ENCODE peak calls at places on chromosome 22, in six cellular contexts. E is OCI-LY7, Q is DND-41, K is H9, H is HepG2, G is MM.1S. B is an unnamed sample.

GRCh38 chr22:45865561-45866397 is 111.2 kb downstream of the WNT7B start:
- DNase-seq in E (no peak), Q (no peak), K (peak; percentile 38), H (no peak), G (no peak), B (no peak)

GRCh38 chr22:23874871-23875270 is 17.2 kb downstream of the SLC2A11 start:
- DNase-seq in E (no peak), Q (no peak), K (no peak), H (no peak), G (no peak), B (no peak)

GRCh38 chr22:31439805-31440204 is 40.4 kb downstream of the DRG1 start:
- DNase-seq in E (no peak), Q (no peak), K (no peak), H (no peak), G (no peak), B (no peak)

GRCh38 chr22:36376265-36376664 is 11.5 kb downstream of the MYH9 start:
- DNase-seq in E (no peak), Q (no peak), K (no peak), H (no peak), G (no peak), B (no peak)

GRCh38 chr22:44289429-44290171 is 23.2 kb downstream of the SHISAL1 start:
- DNase-seq in E (no peak), Q (no peak), K (peak; percentile 89), H (no peak), G (no peak), B (no peak)

GRCh38 chr22:21051836-21052400 is 6.2 kb downstream of the LRRC74B start:
- DNase-seq in E (no peak), Q (no peak), K (no peak), H (no peak), G (no peak), B (no peak)

GRCh38 chr22:46038516-46039430 is 61.8 kb upstream of the WNT7B start:
- DNase-seq in E (no peak), Q (no peak), K (no peak), H (no peak), G (no peak), B (no peak)

GRCh38 chr22:33851240-33851639 is 69.0 kb downstream of the LARGE1 start:
- DNase-seq in E (peak; percentile 43), Q (no peak), K (no peak), H (no peak), G (no peak), B (no peak)

GRCh38 chr22:31625661-31626426 is 36.2 kb downstream of the PISD start:
- DNase-seq in E (no peak), Q (no peak), K (peak; percentile 88), H (no peak), G (no peak), B (no peak)

GRCh38 chr22:39518996-39519680 is 1.2 kb upstream of the ATF4 start:
- DNase-seq in E (peak; percentile 34), Q (peak; percentile 52), K (no peak), H (no peak), G (peak; percentile 39), B (no peak)

GRCh38 chr22:32334640-32335365 is 22.9 kb upstream of the RFPL3 start:
- DNase-seq in E (no peak), Q (no peak), K (peak; percentile 25), H (no peak), G (no peak), B (no peak)

GRCh38 chr22:40757071-40757470 is 62.1 kb downstream of the SLC25A17 start:
- DNase-seq in E (no peak), Q (no peak), K (no peak), H (no peak), G (no peak), B (peak; percentile 57)

GRCh38 chr22:37443977-37444376 is 16.7 kb upstream of the ELFN2 start:
- DNase-seq in E (no peak), Q (no peak), K (no peak), H (no peak), G (no peak), B (peak; percentile 91)

GRCh38 chr22:47486569-47487312 is 724.3 kb downstream of the TBC1D22A start:
- DNase-seq in E (no peak), Q (no peak), K (no peak), H (no peak), G (no peak), B (no peak)

GRCh38 chr22:39364646-39365405 is 15.0 kb downstream of the SYNGR1 start:
- DNase-seq in E (no peak), Q (no peak), K (no peak), H (no peak), G (no peak), B (no peak)

GRCh38 chr22:31650391-31650790 is 11.6 kb downstream of the PISD start:
- DNase-seq in E (no peak), Q (no peak), K (no peak), H (no peak), G (no peak), B (peak; percentile 81)

GRCh38 chr22:29006346-29006745 is 55.3 kb downstream of the C22orf31 start:
- DNase-seq in E (no peak), Q (no peak), K (no peak), H (no peak), G (no peak), B (no peak)

GRCh38 chr22:46002757-46003270 is 25.9 kb upstream of the WNT7B start:
- DNase-seq in E (no peak), Q (no peak), K (no peak), H (no peak), G (no peak), B (no peak)

GRCh38 chr22:39916496-39916895 is 15.6 kb downstream of the GRAP2 start:
- DNase-seq in E (no peak), Q (no peak), K (no peak), H (no peak), G (no peak), B (no peak)

GRCh38 chr22:43154887-43155536 is 3.7 kb downstream of the TSPO start:
- DNase-seq in E (no peak), Q (no peak), K (no peak), H (no peak), G (no peak), B (no peak)

GRCh38 chr22:42906605-42907338 is 49.7 kb upstream of the ARFGAP3 start:
- DNase-seq in E (no peak), Q (no peak), K (no peak), H (no peak), G (no peak), B (no peak)

GRCh38 chr22:44024288-44024908 is at the start of gene PARVB:
- DNase-seq in E (no peak), Q (no peak), K (no peak), H (no peak), G (peak; percentile 32), B (no peak)

GRCh38 chr22:45597460-45598192 is 74.0 kb upstream of the ATXN10 start:
- DNase-seq in E (no peak), Q (no peak), K (no peak), H (peak; percentile 86), G (no peak), B (peak; percentile 74)

GRCh38 chr22:31646186-31647019 is 15.6 kb downstream of the PISD start:
- DNase-seq in E (no peak), Q (no peak), K (no peak), H (peak; percentile 87), G (no peak), B (peak; percentile 99)

GRCh38 chr22:24727218-24727851 is 47.2 kb downstream of the PIWIL3 start:
- DNase-seq in E (no peak), Q (peak; percentile 28), K (no peak), H (peak; percentile 92), G (no peak), B (peak; percentile 36)

GRCh38 chr22:46861468-46861867 is 99.0 kb downstream of the TBC1D22A start:
- DNase-seq in E (no peak), Q (no peak), K (no peak), H (no peak), G (no peak), B (no peak)

GRCh38 chr22:35149149-35149548 is 83.2 kb downstream of the ISX start:
- DNase-seq in E (no peak), Q (no peak), K (no peak), H (no peak), G (no peak), B (peak; percentile 17)

GRCh38 chr22:36252754-36253522 is at the start of gene APOL1:
- DNase-seq in E (peak; percentile 32), Q (peak; percentile 78), K (peak; percentile 12), H (peak; percentile 63), G (peak; percentile 89), B (peak; percentile 55)

GRCh38 chr22:30301995-30302809 is 12.9 kb upstream of the CASTOR1 start:
- DNase-seq in E (peak; percentile 67), Q (no peak), K (no peak), H (no peak), G (no peak), B (peak; percentile 95)
- H2AFZ ChIP-seq in E (peak overlapping the region; percentile 9), Q (no peak overlapping the region), K (no peak overlapping the region), H (no peak overlapping the region), G (no peak overlapping the region), B (no peak overlapping the region)

DNA sequence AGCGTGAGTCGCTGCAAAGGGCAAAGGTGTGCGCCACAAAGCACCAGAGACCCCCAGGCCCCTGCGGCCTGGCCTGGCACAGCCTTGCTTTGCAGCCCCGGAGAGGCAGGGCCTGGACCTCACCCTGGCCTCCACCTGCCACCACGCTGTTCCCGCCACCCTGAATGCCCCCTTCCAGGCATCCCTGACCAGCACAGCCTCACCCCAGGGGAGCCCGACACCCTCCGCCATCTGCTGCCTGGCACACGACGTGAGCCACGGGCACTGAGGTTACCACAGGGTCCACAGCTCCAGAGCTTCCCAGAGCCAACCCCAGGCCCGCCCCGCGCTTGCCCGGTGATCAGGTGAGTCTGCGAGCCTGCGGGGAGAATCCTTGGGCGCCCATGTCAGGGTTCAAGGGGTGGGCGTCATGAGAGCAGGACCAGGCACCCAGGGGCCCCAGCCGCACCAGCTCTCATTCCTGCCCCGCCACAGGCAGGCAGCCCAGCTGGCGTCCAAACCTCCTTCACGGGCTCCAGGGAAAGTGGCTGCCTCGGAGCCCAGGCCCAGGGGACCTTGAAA is 171.3 kb downstream of the BRD1 start:
- DNase-seq in E (no peak), Q (no peak), K (no peak), H (no peak), G (no peak), B (no peak)
- H2AFZ ChIP-seq in E (peak overlapping the region; percentile 94), Q (peak overlapping the region; percentile 20), K (no peak overlapping the region), H (no peak overlapping the region), G (peak overlapping the region; percentile 87), B (peak overlapping the region; percentile 82)

DNA sequence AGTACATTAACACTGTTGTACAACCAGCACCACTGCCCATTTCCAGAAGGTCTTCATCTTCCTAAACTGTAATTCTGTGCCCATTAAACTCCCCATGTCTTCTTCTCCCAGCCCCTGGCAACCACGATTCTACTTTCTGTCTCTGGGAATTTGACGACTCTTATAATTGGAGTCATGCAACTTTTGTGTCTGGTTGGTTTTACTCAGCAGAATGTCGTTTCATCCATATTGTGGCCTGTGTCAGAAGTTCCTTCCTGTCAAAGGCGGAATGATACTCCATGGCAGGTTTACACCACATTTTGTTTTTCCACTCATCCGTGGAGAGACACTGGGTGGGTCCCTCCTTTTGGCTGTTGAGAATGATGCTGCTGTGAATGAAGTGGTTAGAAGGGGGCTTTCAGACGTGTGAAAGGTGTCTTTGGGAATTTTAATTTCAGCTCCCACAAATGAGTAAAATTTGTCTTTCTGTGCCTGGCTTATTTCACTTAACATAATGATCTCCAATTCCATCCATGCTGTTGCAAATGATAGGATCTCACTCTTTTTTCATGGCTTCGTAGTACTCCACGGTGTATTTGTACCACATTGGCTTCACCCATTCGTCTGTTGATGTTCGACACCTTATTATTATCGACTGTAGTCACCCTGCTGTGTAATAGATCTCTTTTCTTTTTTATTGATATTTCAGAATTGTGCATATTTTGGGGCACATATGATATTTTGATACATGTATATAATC is 86.1 kb upstream of the SEPTIN5 start:
- DNase-seq in E (no peak), Q (no peak), K (no peak), H (no peak), G (no peak), B (no peak)
- H2AFZ ChIP-seq in E (no peak overlapping the region), Q (no peak overlapping the region), K (no peak overlapping the region), H (no peak overlapping the region), G (no peak overlapping the region), B (no peak overlapping the region)

GRCh38 chr22:50544078-50544745 is 1.5 kb upstream of the KLHDC7B start:
- DNase-seq in E (peak; percentile 66), Q (peak; percentile 73), K (peak; percentile 89), H (no peak), G (peak; percentile 83), B (peak; percentile 74)
- H2AFZ ChIP-seq in E (peak overlapping the region; percentile 34), Q (no peak overlapping the region), K (no peak overlapping the region), H (no peak overlapping the region), G (peak overlapping the region; percentile 62), B (peak overlapping the region; percentile 69)

B was measured in PC-9.